ENCODE peak calls at places on chromosomes 11 and 22, in five cellular contexts. A, O, W, N and C are unnamed samples.
A peak's percentile ranks its signal among the peaks of the same experiment; 100 is the strongest.

GRCh38 chr11:125289419-125290088 is 125.0 kb downstream of the PKNOX2 start:
- DNase-seq in A (peak; percentile 28), W (no peak), N (no peak), O (peak; percentile 44), C (no peak)

GRCh38 chr11:83054904-83055380 is 16.8 kb downstream of the RAB30 start:
- DNase-seq in A (no peak), O (no peak), N (peak; percentile 19), W (no peak), C (no peak)

GRCh38 chr11:128476729-128477128 is 110.6 kb downstream of the ETS1 start:
- DNase-seq in N (peak; percentile 62), A (peak; percentile 78), O (peak; percentile 91), W (no peak), C (no peak)

GRCh38 chr22:24180316-24181087 is 785 bp upstream of the SUSD2 start:
- DNase-seq in A (no peak), N (no peak), O (no peak), W (no peak), C (no peak)

GRCh38 chr22:24427500-24428164 is at the start of gene ADORA2A:
- DNase-seq in N (no peak), A (no peak), O (no peak), W (no peak), C (peak; percentile 55)

GRCh38 chr11:57143459-57143858 is 38.3 kb upstream of the LRRC55 start:
- DNase-seq in N (no peak), O (no peak), W (no peak), A (no peak), C (no peak)

GRCh38 chr11:78318733-78319132 is 98.9 kb downstream of the GAB2 start:
- DNase-seq in N (peak; percentile 7), W (no peak), A (no peak), O (no peak), C (no peak)

GRCh38 chr11:17985517-17985916 is 27.3 kb downstream of the SERGEF start:
- DNase-seq in W (peak; percentile 7), O (peak; percentile 41), N (peak; percentile 54), A (peak; percentile 49), C (no peak)

GRCh38 chr11:9858218-9858617 is 194.3 kb downstream of the SWAP70 start:
- DNase-seq in N (no peak), A (no peak), O (no peak), W (no peak), C (no peak)

GRCh38 chr22:46054091-46054877 is 77.3 kb upstream of the WNT7B start:
- DNase-seq in A (peak; percentile 85), O (peak; percentile 83), W (peak; percentile 86), N (no peak), C (peak; percentile 90)

GRCh38 chr11:83661491-83662350 is 375.6 kb upstream of the CCDC90B start:
- DNase-seq in O (no peak), N (no peak), A (no peak), W (no peak), C (no peak)

GRCh38 chr11:76850815-76851214 is 9.9 kb upstream of the ACER3 start:
- DNase-seq in N (no peak), W (peak; percentile 19), O (peak; percentile 19), A (peak; percentile 38), C (no peak)

GRCh38 chr22:48104102-48104738 is 1341.8 kb downstream of the TBC1D22A start:
- DNase-seq in O (no peak), W (no peak), N (no peak), A (no peak), C (no peak)

DNA sequence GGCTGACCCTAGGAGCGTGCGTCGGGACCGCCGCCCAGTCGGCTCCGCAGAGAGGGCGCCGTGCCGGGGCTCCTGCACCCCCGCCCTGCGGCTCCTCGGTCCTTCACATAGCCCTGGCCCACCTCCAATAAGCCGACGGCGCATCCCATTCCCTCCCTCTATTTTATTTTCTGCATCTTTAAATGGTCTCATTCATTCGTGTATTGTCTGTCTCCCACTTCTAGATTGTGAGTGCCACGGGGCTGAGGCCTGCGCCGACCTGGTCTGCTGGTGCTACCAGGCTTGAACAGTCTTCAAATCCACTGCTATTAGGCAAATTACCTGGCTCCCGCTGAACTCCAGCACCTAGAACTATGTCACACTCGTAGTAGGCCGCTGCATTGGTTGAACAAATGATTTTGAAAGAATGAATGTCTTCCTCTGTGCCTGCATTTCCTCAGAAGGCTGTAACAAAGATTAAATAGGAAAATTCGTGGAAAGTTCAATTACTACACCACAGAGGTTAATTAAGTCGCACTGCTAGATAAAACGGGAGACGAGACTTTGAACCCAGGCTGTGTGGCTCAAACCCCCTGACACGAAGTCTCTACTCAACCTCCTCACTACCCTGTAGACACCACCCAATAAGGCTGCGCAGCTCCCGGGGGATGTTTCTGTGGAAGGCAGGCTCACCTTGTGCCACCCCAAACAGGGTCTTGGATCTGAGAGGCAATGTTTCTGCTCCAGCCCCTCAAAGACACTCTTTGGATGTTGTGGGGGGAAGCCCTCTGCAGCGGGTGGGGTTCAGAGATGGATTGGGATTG is 1.2 kb upstream of the PPP1R14B start:
- DNase-seq in W (no peak), O (no peak), A (no peak), N (no peak), C (no peak)
- H3K4me3 ChIP-seq in W (peak overlapping the region; percentile 73), O (peak overlapping the region; percentile 48), A (peak overlapping the region; percentile 67), N (peak overlapping the region; percentile 99), C (peak overlapping the region; percentile 86)

DNA sequence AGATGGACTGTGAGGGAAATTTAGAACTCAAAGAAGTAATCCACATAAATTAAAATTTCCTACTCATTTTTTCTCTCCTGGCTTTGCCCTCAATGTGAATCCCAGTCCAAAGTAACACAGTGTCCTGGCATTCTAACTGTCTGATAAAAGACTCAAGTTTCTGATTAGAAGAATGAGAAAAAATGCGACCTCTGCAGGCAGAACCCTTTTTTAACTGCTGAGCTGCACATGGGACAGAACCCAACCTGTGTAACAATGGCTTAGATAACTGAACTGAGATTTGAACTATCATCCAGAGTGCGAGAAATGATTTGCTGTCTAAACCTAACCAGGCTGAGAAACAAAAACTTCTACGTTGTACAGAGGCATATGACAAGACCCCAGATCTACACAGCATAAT is 385.6 kb upstream of the LRRC4C start:
- DNase-seq in N (no peak), W (no peak), O (no peak), A (no peak), C (no peak)
- H3K4me3 ChIP-seq in N (no peak overlapping the region), W (no peak overlapping the region), O (no peak overlapping the region), A (no peak overlapping the region), C (no peak overlapping the region)

GRCh38 chr11:31424652-31425051 is 55.0 kb downstream of the DNAJC24 start:
- DNase-seq in A (no peak), W (no peak), O (no peak), N (no peak), C (no peak)
- H3K4me3 ChIP-seq in A (no peak overlapping the region), W (no peak overlapping the region), O (no peak overlapping the region), N (no peak overlapping the region), C (no peak overlapping the region)

DNA sequence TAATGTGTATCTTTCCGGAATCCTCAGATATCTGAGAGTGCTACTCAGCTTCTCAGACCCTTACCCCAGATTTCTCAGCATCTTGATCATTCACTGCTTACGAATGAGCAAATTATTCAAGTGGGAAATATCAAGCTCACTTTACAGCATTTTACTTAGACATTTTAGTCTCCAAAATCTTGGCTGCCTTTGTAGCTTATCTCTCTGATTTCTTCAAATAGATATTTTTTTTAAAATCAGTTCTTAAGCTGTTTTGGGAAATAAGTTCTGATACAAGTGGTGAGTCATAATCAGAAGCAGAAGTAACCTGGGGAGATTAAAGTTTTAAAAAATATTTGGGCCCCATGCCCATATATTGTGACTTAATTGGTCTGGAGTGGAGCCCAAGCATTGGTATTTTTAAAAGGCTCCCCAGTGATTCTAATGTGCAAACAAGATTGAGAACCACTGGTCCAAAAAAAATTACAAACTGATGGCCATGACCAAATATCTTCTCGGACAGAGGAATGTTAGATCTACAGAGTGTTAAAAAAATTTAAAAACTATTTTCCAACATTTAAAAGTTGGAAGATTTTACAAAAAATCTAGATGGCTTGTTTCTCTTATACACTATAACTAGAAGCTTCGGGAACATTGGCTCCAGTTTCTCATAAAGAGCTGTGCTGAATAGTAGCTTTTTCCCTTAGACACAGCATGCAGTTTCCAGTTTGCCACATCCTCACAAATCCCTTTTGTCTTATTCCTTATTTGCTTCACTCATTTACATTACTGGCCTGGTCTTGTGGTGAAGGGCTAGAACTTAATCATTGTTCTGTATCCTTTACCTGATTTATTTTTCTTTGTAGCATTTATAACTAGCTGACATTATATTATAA is 87.8 kb upstream of the BMAL1 start:
- DNase-seq in O (peak; percentile 36), A (peak; percentile 33), N (no peak), W (no peak), C (no peak)
- H3K4me3 ChIP-seq in O (no peak overlapping the region), A (no peak overlapping the region), N (no peak overlapping the region), W (no peak overlapping the region), C (no peak overlapping the region)

GRCh38 chr11:111944139-111944538 is 7.0 kb downstream of the DIXDC1 start:
- DNase-seq in N (peak; percentile 71), W (no peak), O (peak; percentile 88), A (peak; percentile 90), C (no peak)

GRCh38 chr11:111942826-111943225 is 5.7 kb downstream of the DIXDC1 start:
- DNase-seq in O (peak; percentile 77), W (no peak), A (peak; percentile 76), N (no peak), C (no peak)

GRCh38 chr11:111939836-111940604 is 2.9 kb downstream of the DIXDC1 start:
- DNase-seq in W (no peak), A (peak; percentile 69), N (no peak), O (peak; percentile 69), C (no peak)

GRCh38 chr11:111944651-111945051 is 7.5 kb downstream of the DIXDC1 start:
- DNase-seq in A (peak; percentile 88), W (no peak), O (peak; percentile 81), N (no peak), C (no peak)

DNA sequence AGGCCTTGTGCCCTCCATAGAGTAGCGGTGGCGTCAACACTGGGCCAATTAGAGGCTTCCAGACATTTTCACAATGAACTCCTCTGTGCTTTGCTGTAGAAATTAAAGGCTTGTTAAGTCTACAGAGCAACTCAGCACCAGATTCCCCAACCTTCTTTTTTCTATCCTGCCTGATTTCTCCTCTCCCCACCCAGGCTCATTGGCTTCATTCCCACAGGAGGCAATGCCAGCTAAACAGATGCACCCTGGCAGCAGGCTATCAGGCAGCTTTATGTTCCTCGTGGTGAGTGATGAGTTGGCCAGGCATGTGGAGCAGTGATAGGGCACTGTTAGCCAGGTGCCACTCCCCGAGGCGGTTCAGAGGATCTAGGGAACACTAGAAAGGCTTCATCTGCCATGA is 4.8 kb downstream of the DIXDC1 start:
- DNase-seq in N (no peak), A (no peak), O (no peak), W (peak; percentile 62), C (peak; percentile 62)
- H3K4me3 ChIP-seq in N (no peak overlapping the region), A (no peak overlapping the region), O (no peak overlapping the region), W (no peak overlapping the region), C (no peak overlapping the region)

DNA sequence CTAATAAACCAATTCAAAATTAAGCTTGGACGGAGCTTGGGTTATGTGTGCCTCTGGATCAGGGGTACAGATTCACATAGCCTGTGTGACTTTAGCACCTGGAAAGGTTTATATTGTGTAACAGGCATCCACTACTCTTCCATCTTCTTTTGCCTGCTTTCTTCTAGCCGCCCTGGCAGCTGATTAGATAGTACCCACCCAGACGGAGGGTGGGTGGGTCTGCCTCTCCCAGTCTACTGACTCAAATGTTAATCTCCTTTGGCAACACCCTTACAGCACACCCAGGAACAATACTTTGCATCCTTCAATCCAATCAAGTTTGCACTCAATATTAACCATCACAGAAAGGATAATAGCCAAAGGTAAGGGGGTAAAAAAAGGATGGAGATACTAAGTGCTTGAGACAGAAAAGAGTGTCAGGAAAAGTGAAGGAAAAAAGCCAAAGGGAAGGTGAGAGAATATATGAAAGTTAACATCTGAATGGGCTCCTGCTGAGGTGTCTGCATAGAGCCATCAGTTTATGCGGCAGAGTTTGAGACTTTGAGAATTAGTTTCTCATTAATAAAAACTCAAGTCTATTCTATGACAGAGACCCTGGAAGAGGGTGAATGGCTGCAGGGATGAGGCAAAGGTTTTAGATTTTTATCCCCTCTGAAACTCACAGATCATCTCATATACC is 2.7 kb upstream of the OR51B6 start:
- DNase-seq in A (no peak), N (no peak), W (no peak), O (no peak), C (no peak)
- H3K4me3 ChIP-seq in A (no peak overlapping the region), N (no peak overlapping the region), W (no peak overlapping the region), O (no peak overlapping the region), C (no peak overlapping the region)

GRCh38 chr22:32621656-32622003 is 147.0 kb downstream of the FBXO7 start:
- DNase-seq in N (no peak), O (no peak), A (no peak), W (no peak), C (no peak)
- H3K4me3 ChIP-seq in N (no peak overlapping the region), O (no peak overlapping the region), A (no peak overlapping the region), W (no peak overlapping the region), C (no peak overlapping the region)